ENCODE peak calls at places on chromosomes 4 and X, in five cellular contexts. One of them, this sample, is unnamed.

GRCh38 chrX:106894978-106895452 is 8.1 kb downstream of the RIPPLY1 start:
- DNase-seq in neural progenitor cell: no peak
- DNase-seq in glomerular endothelial cell: no peak
- DNase-seq in NCI-H1694 treated with DMSO at 0.1 percent for 48 hours: no peak
- DNase-seq in mesendoderm: peak
- DNase-seq in this sample: peak

GRCh38 chr4:84470204-84470785 is 28.8 kb downstream of the NKX6-1 start:
- DNase-seq in neural progenitor cell: peak
- DNase-seq in mesendoderm: peak
- DNase-seq in glomerular endothelial cell: no peak
- DNase-seq in NCI-H1694 treated with DMSO at 0.1 percent for 48 hours: no peak
- DNase-seq in this sample: no peak

GRCh38 chr4:102625232-102625930 is 124.2 kb downstream of the NFKB1 start:
- DNase-seq in neural progenitor cell: peak
- DNase-seq in NCI-H1694 treated with DMSO at 0.1 percent for 48 hours: no peak
- DNase-seq in glomerular endothelial cell: no peak
- DNase-seq in mesendoderm: peak
- DNase-seq in this sample: no peak

GRCh38 chrX:7190157-7190556 is 42.2 kb upstream of the PUDP start:
- DNase-seq in neural progenitor cell: no peak
- DNase-seq in mesendoderm: peak
- DNase-seq in glomerular endothelial cell: no peak
- DNase-seq in NCI-H1694 treated with DMSO at 0.1 percent for 48 hours: no peak
- DNase-seq in this sample: no peak

GRCh38 chr4:189835505-189835904 is 105.2 kb upstream of the FRG1 start:
- DNase-seq in mesendoderm: no peak
- DNase-seq in neural progenitor cell: no peak
- DNase-seq in NCI-H1694 treated with DMSO at 0.1 percent for 48 hours: no peak
- DNase-seq in glomerular endothelial cell: no peak
- DNase-seq in this sample: no peak

GRCh38 chrX:118117069-118117405 is 427 bp upstream of the KLHL13 start:
- DNase-seq in NCI-H1694 treated with DMSO at 0.1 percent for 48 hours: no peak
- DNase-seq in mesendoderm: no peak
- DNase-seq in neural progenitor cell: no peak
- DNase-seq in glomerular endothelial cell: no peak
- DNase-seq in this sample: no peak

GRCh38 chr4:55183926-55184599 is 58.7 kb upstream of the KDR start:
- DNase-seq in mesendoderm: peak
- DNase-seq in NCI-H1694 treated with DMSO at 0.1 percent for 48 hours: no peak
- DNase-seq in neural progenitor cell: no peak
- DNase-seq in glomerular endothelial cell: no peak
- DNase-seq in this sample: peak

GRCh38 chr4:34157546-34157945 is 2086.8 kb downstream of the ARAP2 start:
- DNase-seq in neural progenitor cell: no peak
- DNase-seq in NCI-H1694 treated with DMSO at 0.1 percent for 48 hours: no peak
- DNase-seq in mesendoderm: no peak
- DNase-seq in glomerular endothelial cell: no peak
- DNase-seq in this sample: no peak

GRCh38 chrX:65610040-65610439 is 57.4 kb upstream of the MSN start:
- DNase-seq in NCI-H1694 treated with DMSO at 0.1 percent for 48 hours: no peak
- DNase-seq in neural progenitor cell: no peak
- DNase-seq in mesendoderm: no peak
- DNase-seq in glomerular endothelial cell: no peak
- DNase-seq in this sample: no peak

GRCh38 chr4:34861661-34862060 is 1382.7 kb downstream of the ARAP2 start:
- DNase-seq in mesendoderm: peak
- DNase-seq in neural progenitor cell: no peak
- DNase-seq in glomerular endothelial cell: no peak
- DNase-seq in NCI-H1694 treated with DMSO at 0.1 percent for 48 hours: no peak
- DNase-seq in this sample: no peak

GRCh38 chr4:86441175-86441960 is 81.5 kb upstream of the MAPK10 start:
- DNase-seq in NCI-H1694 treated with DMSO at 0.1 percent for 48 hours: no peak
- DNase-seq in glomerular endothelial cell: no peak
- DNase-seq in mesendoderm: peak
- DNase-seq in neural progenitor cell: peak
- DNase-seq in this sample: no peak

GRCh38 chr4:99447513-99447912 is 12.4 kb upstream of the ADH7 start:
- DNase-seq in NCI-H1694 treated with DMSO at 0.1 percent for 48 hours: no peak
- DNase-seq in neural progenitor cell: no peak
- DNase-seq in mesendoderm: peak
- DNase-seq in glomerular endothelial cell: no peak
- DNase-seq in this sample: no peak

GRCh38 chrX:87687703-87688102 is 170.1 kb downstream of the KLHL4 start:
- DNase-seq in glomerular endothelial cell: no peak
- DNase-seq in NCI-H1694 treated with DMSO at 0.1 percent for 48 hours: no peak
- DNase-seq in neural progenitor cell: no peak
- DNase-seq in mesendoderm: no peak
- DNase-seq in this sample: no peak

GRCh38 chr4:111209706-111210105 is 586.8 kb upstream of the PITX2 start:
- DNase-seq in NCI-H1694 treated with DMSO at 0.1 percent for 48 hours: no peak
- DNase-seq in glomerular endothelial cell: no peak
- DNase-seq in mesendoderm: peak
- DNase-seq in neural progenitor cell: peak
- DNase-seq in this sample: no peak

GRCh38 chr4:19128176-19128575 is 1106.6 kb upstream of the LCORL start:
- DNase-seq in glomerular endothelial cell: no peak
- DNase-seq in mesendoderm: no peak
- DNase-seq in NCI-H1694 treated with DMSO at 0.1 percent for 48 hours: no peak
- DNase-seq in neural progenitor cell: no peak
- DNase-seq in this sample: no peak

GRCh38 chr4:104677122-104677521 is 182.4 kb upstream of the CXXC4 start:
- DNase-seq in mesendoderm: peak
- DNase-seq in glomerular endothelial cell: no peak
- DNase-seq in NCI-H1694 treated with DMSO at 0.1 percent for 48 hours: peak
- DNase-seq in neural progenitor cell: peak
- DNase-seq in this sample: no peak

GRCh38 chr4:86117781-86118302 is 242.0 kb downstream of the MAPK10 start:
- DNase-seq in neural progenitor cell: no peak
- DNase-seq in glomerular endothelial cell: no peak
- DNase-seq in mesendoderm: no peak
- DNase-seq in NCI-H1694 treated with DMSO at 0.1 percent for 48 hours: no peak
- DNase-seq in this sample: no peak

GRCh38 chr4:132592340-132592739 is 556.8 kb upstream of the PCDH10 start:
- DNase-seq in NCI-H1694 treated with DMSO at 0.1 percent for 48 hours: no peak
- DNase-seq in mesendoderm: no peak
- DNase-seq in neural progenitor cell: no peak
- DNase-seq in glomerular endothelial cell: no peak
- DNase-seq in this sample: no peak

GRCh38 chr4:37066149-37066548 is 178.4 kb upstream of the NWD2 start:
- DNase-seq in neural progenitor cell: no peak
- DNase-seq in NCI-H1694 treated with DMSO at 0.1 percent for 48 hours: peak
- DNase-seq in mesendoderm: no peak
- DNase-seq in glomerular endothelial cell: no peak
- DNase-seq in this sample: no peak

GRCh38 chr4:134935320-134935719 is 733.7 kb upstream of the PABPC4L start:
- DNase-seq in glomerular endothelial cell: no peak
- DNase-seq in neural progenitor cell: peak
- DNase-seq in mesendoderm: peak
- DNase-seq in NCI-H1694 treated with DMSO at 0.1 percent for 48 hours: peak
- DNase-seq in this sample: no peak

GRCh38 chr4:41981456-41981855 is at the start of gene DCAF4L1:
- DNase-seq in mesendoderm: no peak
- DNase-seq in glomerular endothelial cell: no peak
- DNase-seq in NCI-H1694 treated with DMSO at 0.1 percent for 48 hours: no peak
- DNase-seq in neural progenitor cell: no peak
- DNase-seq in this sample: no peak

GRCh38 chrX:27444093-27444908 is 18.8 kb downstream of the PPP4R3C start:
- DNase-seq in mesendoderm: no peak
- DNase-seq in glomerular endothelial cell: no peak
- DNase-seq in neural progenitor cell: no peak
- DNase-seq in NCI-H1694 treated with DMSO at 0.1 percent for 48 hours: no peak
- DNase-seq in this sample: no peak

GRCh38 chrX:46917634-46918033 is 5.4 kb downstream of the JADE3 start:
- DNase-seq in mesendoderm: no peak
- DNase-seq in glomerular endothelial cell: no peak
- DNase-seq in NCI-H1694 treated with DMSO at 0.1 percent for 48 hours: no peak
- DNase-seq in neural progenitor cell: no peak
- DNase-seq in this sample: no peak

GRCh38 chrX:124555036-124555595 is 208.8 kb downstream of the SH2D1A start:
- DNase-seq in neural progenitor cell: no peak
- DNase-seq in mesendoderm: peak
- DNase-seq in glomerular endothelial cell: no peak
- DNase-seq in NCI-H1694 treated with DMSO at 0.1 percent for 48 hours: no peak
- DNase-seq in this sample: no peak

GRCh38 chrX:27598312-27598711 is 8.2 kb downstream of the DCAF8L2 start:
- DNase-seq in mesendoderm: peak
- DNase-seq in glomerular endothelial cell: no peak
- DNase-seq in neural progenitor cell: peak
- DNase-seq in NCI-H1694 treated with DMSO at 0.1 percent for 48 hours: no peak
- DNase-seq in this sample: peak

GRCh38 chr4:17736484-17736883 is 44.9 kb downstream of the FAM184B start:
- DNase-seq in glomerular endothelial cell: no peak
- DNase-seq in neural progenitor cell: no peak
- DNase-seq in NCI-H1694 treated with DMSO at 0.1 percent for 48 hours: no peak
- DNase-seq in mesendoderm: no peak
- DNase-seq in this sample: no peak

GRCh38 chrX:113512700-113513395 is 672.2 kb upstream of the AMOT start:
- DNase-seq in mesendoderm: no peak
- DNase-seq in glomerular endothelial cell: no peak
- DNase-seq in NCI-H1694 treated with DMSO at 0.1 percent for 48 hours: no peak
- DNase-seq in neural progenitor cell: no peak
- DNase-seq in this sample: peak

GRCh38 chr4:184807261-184807660 is 18.5 kb downstream of the ACSL1 start:
- DNase-seq in neural progenitor cell: no peak
- DNase-seq in NCI-H1694 treated with DMSO at 0.1 percent for 48 hours: no peak
- DNase-seq in mesendoderm: no peak
- DNase-seq in glomerular endothelial cell: no peak
- DNase-seq in this sample: no peak

GRCh38 chrX:33298622-33299021 is 87.3 kb upstream of the DMD start:
- DNase-seq in mesendoderm: no peak
- DNase-seq in neural progenitor cell: no peak
- DNase-seq in NCI-H1694 treated with DMSO at 0.1 percent for 48 hours: no peak
- DNase-seq in glomerular endothelial cell: no peak
- DNase-seq in this sample: no peak

GRCh38 chr4:44221407-44221806 is 227.2 kb downstream of the KCTD8 start:
- DNase-seq in NCI-H1694 treated with DMSO at 0.1 percent for 48 hours: no peak
- DNase-seq in neural progenitor cell: no peak
- DNase-seq in mesendoderm: no peak
- DNase-seq in glomerular endothelial cell: no peak
- DNase-seq in this sample: no peak

GRCh38 chr4:123524958-123525628 is 128.5 kb downstream of the SPRY1 start:
- DNase-seq in neural progenitor cell: no peak
- DNase-seq in glomerular endothelial cell: no peak
- DNase-seq in mesendoderm: no peak
- DNase-seq in NCI-H1694 treated with DMSO at 0.1 percent for 48 hours: no peak
- DNase-seq in this sample: no peak

GRCh38 chrX:34426334-34426733 is 230.8 kb downstream of the TMEM47 start:
- DNase-seq in neural progenitor cell: peak
- DNase-seq in NCI-H1694 treated with DMSO at 0.1 percent for 48 hours: no peak
- DNase-seq in glomerular endothelial cell: no peak
- DNase-seq in mesendoderm: peak
- DNase-seq in this sample: no peak

GRCh38 chrX:140040397-140040796 is 75.1 kb upstream of the CXorf66 start:
- DNase-seq in NCI-H1694 treated with DMSO at 0.1 percent for 48 hours: no peak
- DNase-seq in glomerular endothelial cell: no peak
- DNase-seq in neural progenitor cell: no peak
- DNase-seq in mesendoderm: peak
- DNase-seq in this sample: no peak

GRCh38 chr4:39823193-39823592 is 125.3 kb downstream of the UBE2K start:
- DNase-seq in mesendoderm: peak
- DNase-seq in glomerular endothelial cell: no peak
- DNase-seq in neural progenitor cell: no peak
- DNase-seq in NCI-H1694 treated with DMSO at 0.1 percent for 48 hours: no peak
- DNase-seq in this sample: no peak

GRCh38 chrX:39773923-39774803 is 323.6 kb downstream of the BCOR start:
- DNase-seq in NCI-H1694 treated with DMSO at 0.1 percent for 48 hours: no peak
- DNase-seq in glomerular endothelial cell: no peak
- DNase-seq in mesendoderm: no peak
- DNase-seq in neural progenitor cell: no peak
- DNase-seq in this sample: no peak

GRCh38 chr4:125315571-125316390 is 1.0 kb downstream of the FAT4 start:
- DNase-seq in mesendoderm: peak
- DNase-seq in glomerular endothelial cell: no peak
- DNase-seq in neural progenitor cell: peak
- DNase-seq in NCI-H1694 treated with DMSO at 0.1 percent for 48 hours: peak
- DNase-seq in this sample: no peak

GRCh38 chrX:79369871-79370270 is 2.7 kb upstream of the ITM2A start:
- DNase-seq in NCI-H1694 treated with DMSO at 0.1 percent for 48 hours: no peak
- DNase-seq in glomerular endothelial cell: no peak
- DNase-seq in mesendoderm: no peak
- DNase-seq in neural progenitor cell: no peak
- DNase-seq in this sample: no peak